ENCODE peak calls at places on chromosomes 3 and 15, in six cellular contexts. S is A549, V is SJSA1, O is SK-N-SH, B is thoracic aorta, K is adrenal gland. X is an unnamed sample.

GRCh38 chr3:147218976-147219375 is 187.4 kb downstream of the ZIC4 start:
- DNase-seq in S (no peak), V (no peak), O (no peak), B (no peak), K (no peak), X (no peak)

GRCh38 chr3:44136421-44136820 is 105.3 kb upstream of the TOPAZ1 start:
- DNase-seq in S (no peak), V (no peak), O (no peak), B (no peak), K (no peak), X (no peak)

GRCh38 chr3:156033428-156033827 is 87.0 kb upstream of the KCNAB1 start:
- DNase-seq in S (no peak), V (no peak), O (no peak), B (no peak), K (no peak), X (no peak)

GRCh38 chr3:85950435-85950834 is 991.6 kb downstream of the CADM2 start:
- DNase-seq in S (no peak), V (no peak), O (no peak), B (no peak), K (no peak), X (no peak)

GRCh38 chr3:101676219-101676764 is 640 bp downstream of the ZBTB11 start:
- DNase-seq in S (peak; percentile 95), V (peak; percentile 96), O (peak; percentile 97), B (peak; percentile 63), K (peak; percentile 95), X (peak; percentile 97)

GRCh38 chr3:195095035-195095703 is 175.8 kb downstream of the XXYLT1 start:
- DNase-seq in S (no peak), V (no peak), O (no peak), B (no peak), K (no peak), X (no peak)

GRCh38 chr15:91128028-91128427 is 28.0 kb downstream of the SV2B start:
- DNase-seq in S (no peak), V (no peak), O (no peak), B (no peak), K (no peak), X (no peak)

GRCh38 chr3:62416109-62416508 is 42.8 kb upstream of the FEZF2 start:
- DNase-seq in S (no peak), V (no peak), O (no peak), B (no peak), K (no peak), X (no peak)

GRCh38 chr3:11445883-11446282 is 173.7 kb downstream of the ATG7 start:
- DNase-seq in S (no peak), V (no peak), O (no peak), B (no peak), K (no peak), X (no peak)

GRCh38 chr3:25573386-25574171 is 91.1 kb downstream of the TOP2B start:
- DNase-seq in S (no peak), V (peak; percentile 90), O (peak; percentile 79), B (no peak), K (no peak), X (peak; percentile 35)

GRCh38 chr15:101307048-101307896 is 12.2 kb upstream of the SNRPA1 start:
- DNase-seq in S (no peak), V (peak; percentile 42), O (peak; percentile 16), B (no peak), K (no peak), X (no peak)

GRCh38 chr3:42507252-42507651 is 4.8 kb downstream of the VIPR1 start:
- DNase-seq in S (no peak), V (peak; percentile 11), O (no peak), B (no peak), K (no peak), X (peak; percentile 34)
- H3K27ac ChIP-seq in S (no peak overlapping the region), V (no peak overlapping the region), O (no peak overlapping the region), B (no peak overlapping the region), K (no peak overlapping the region), X (no peak overlapping the region)

GRCh38 chr15:75451202-75451673 is 252 bp downstream of the SIN3A start:
- DNase-seq in S (no peak), V (no peak), O (no peak), B (no peak), K (no peak), X (no peak)

GRCh38 chr15:75451674-75452363 is at the start of gene SIN3A:
- DNase-seq in S (peak; percentile 100), V (peak; percentile 100), O (peak; percentile 77), B (peak; percentile 99), K (peak; percentile 99), X (peak; percentile 100)

GRCh38 chr15:75452364-75452967 is 976 bp upstream of the SIN3A start:
- DNase-seq in S (peak; percentile 89), V (peak; percentile 77), O (no peak), B (peak; percentile 64), K (peak; percentile 82), X (peak; percentile 91)

GRCh38 chr15:75450307-75451201 is 936 bp downstream of the SIN3A start:
- DNase-seq in S (peak; percentile 99), V (peak; percentile 99), O (peak; percentile 88), B (peak; percentile 92), K (peak; percentile 97), X (peak; percentile 97)

GRCh38 chr15:75449585-75450306 is 1.7 kb downstream of the SIN3A start:
- DNase-seq in S (no peak), V (no peak), O (no peak), B (no peak), K (peak; percentile 40), X (peak; percentile 23)
- H3K4me1 ChIP-seq in S (peaks cover 10% of the 10 kb centered on the region), V (peaks cover 27% of the 10 kb centered on the region), O (peaks cover 15% of the 10 kb centered on the region), B (peaks cover 23% of the 10 kb centered on the region), K (peaks cover 19% of the 10 kb centered on the region), X (peaks cover 17% of the 10 kb centered on the region)

DNA sequence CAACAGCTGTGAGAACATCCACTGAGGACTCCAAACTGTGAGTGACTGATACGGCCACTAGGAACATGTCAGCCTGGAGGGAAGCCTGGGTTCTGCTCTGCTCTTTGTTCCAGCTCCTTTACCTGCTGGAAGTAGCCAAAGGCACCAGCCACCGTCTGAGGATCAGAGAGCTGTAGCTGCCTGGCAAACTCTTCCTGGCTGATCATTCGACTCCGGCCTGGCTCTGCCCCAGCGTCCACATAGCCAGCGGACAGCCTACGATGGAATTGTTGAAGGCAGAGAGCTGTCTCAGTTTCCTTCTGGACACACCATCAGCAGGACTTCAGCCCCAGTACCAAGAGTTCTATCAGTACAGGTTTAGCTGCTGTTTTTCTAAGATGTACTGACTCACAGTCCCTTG is 5.7 kb downstream of the LPCAT4 start:
- DNase-seq in S (no peak), V (no peak), O (no peak), B (no peak), K (no peak), X (no peak)
- H3K27ac ChIP-seq in S (no peak overlapping the region), V (no peak overlapping the region), O (no peak overlapping the region), B (no peak overlapping the region), K (no peak overlapping the region), X (no peak overlapping the region)

GRCh38 chr15:94937243-94937642 is 705.9 kb downstream of the MCTP2 start:
- DNase-seq in S (no peak), V (no peak), O (no peak), B (no peak), K (no peak), X (no peak)
- H3K4me1 ChIP-seq in S (no peaks in the 10 kb centered on the region), V (no peaks in the 10 kb centered on the region), O (no peaks in the 10 kb centered on the region), B (no peaks in the 10 kb centered on the region), K (no peaks in the 10 kb centered on the region), X (no peaks in the 10 kb centered on the region)

DNA sequence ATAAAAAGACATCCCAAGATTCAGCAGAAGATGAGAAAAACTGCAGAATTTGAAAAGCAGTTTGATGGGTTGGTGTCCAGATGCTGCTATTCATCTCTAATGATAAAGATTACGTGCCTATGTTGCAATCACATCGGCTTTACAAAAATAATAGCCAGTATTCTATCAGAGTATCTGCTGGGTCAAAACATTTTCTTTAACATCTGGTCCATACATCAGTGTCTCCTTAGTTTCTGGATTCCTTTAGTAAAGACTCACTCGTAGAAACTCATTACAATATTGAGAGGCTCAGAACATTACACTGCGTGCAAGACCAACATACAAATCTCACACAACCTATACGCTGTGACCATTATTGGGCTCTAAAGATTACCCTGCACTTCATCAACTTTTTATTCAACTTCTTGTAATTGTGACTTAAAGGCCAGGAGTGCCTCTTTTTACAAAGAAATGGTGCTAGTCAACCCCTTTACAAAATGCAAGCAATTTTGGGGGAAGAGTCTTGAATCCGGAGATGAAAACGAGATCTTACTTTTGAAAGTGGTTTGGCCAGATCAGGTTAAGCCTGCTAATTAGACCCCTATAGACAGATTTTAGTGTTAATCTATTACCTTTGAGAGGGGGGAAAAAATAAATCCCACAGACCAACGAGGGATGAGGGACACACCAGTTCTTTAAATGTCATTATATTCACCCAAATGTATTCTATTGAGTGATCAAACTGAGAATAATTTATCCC is 2.9 kb downstream of the TRA2B start:
- DNase-seq in S (no peak), V (no peak), O (no peak), B (no peak), K (no peak), X (no peak)
- H3K27ac ChIP-seq in S (no peak overlapping the region), V (no peak overlapping the region), O (peak overlapping the region; percentile 99), B (no peak overlapping the region), K (no peak overlapping the region), X (peak overlapping the region; percentile 100)

GRCh38 chr3:58488962-58489361 is 2.9 kb upstream of the KCTD6 start:
- DNase-seq in S (no peak), V (no peak), O (no peak), B (no peak), K (no peak), X (no peak)
- H3K4me1 ChIP-seq in S (peaks cover 33% of the 10 kb centered on the region), V (peaks cover 36% of the 10 kb centered on the region), O (peaks cover 15% of the 10 kb centered on the region), B (peaks cover 31% of the 10 kb centered on the region), K (peaks cover 7% of the 10 kb centered on the region), X (peaks cover 11% of the 10 kb centered on the region)

GRCh38 chr15:39594056-39594763 is 13.3 kb downstream of the THBS1 start:
- DNase-seq in S (no peak), V (no peak), O (no peak), B (no peak), K (no peak), X (no peak)

GRCh38 chr15:39596358-39597051 is 15.6 kb downstream of the THBS1 start:
- DNase-seq in S (no peak), V (no peak), O (no peak), B (no peak), K (no peak), X (no peak)

GRCh38 chr15:39597336-39597735 is 16.5 kb downstream of the THBS1 start:
- DNase-seq in S (no peak), V (no peak), O (no peak), B (no peak), K (no peak), X (no peak)

GRCh38 chr15:39594764-39595620 is 14.1 kb downstream of the THBS1 start:
- DNase-seq in S (no peak), V (no peak), O (no peak), B (no peak), K (no peak), X (no peak)

GRCh38 chr15:39595621-39596221 is 14.8 kb downstream of the THBS1 start:
- DNase-seq in S (no peak), V (no peak), O (no peak), B (no peak), K (no peak), X (no peak)
- H3K27ac ChIP-seq in S (no peak overlapping the region), V (no peak overlapping the region), O (peak overlapping the region; percentile 60), B (no peak overlapping the region), K (no peak overlapping the region), X (no peak overlapping the region)

X was measured in thyroid gland.